ENCODE peak calls at places on chromosomes 13 and 19, in seven cellular contexts. One of them, this sample, is unnamed.

GRCh38 chr13:32905864-32906180 is 110.4 kb upstream of the KL start:
- DNase-seq in IMR-90: peak; percentile 19
- DNase-seq in mesendoderm: no peak
- DNase-seq in mesenchymal stem cell: no peak
- DNase-seq in trophoblast cell: no peak
- DNase-seq in H1: no peak
- DNase-seq in neuronal stem cell: no peak
- DNase-seq in this sample: no peak

GRCh38 chr19:3324405-3324856 is 42.0 kb upstream of the NFIC start:
- DNase-seq in IMR-90: no peak
- DNase-seq in trophoblast cell: peak; percentile 90
- DNase-seq in mesenchymal stem cell: peak; percentile 44
- DNase-seq in mesendoderm: peak; percentile 46
- DNase-seq in neuronal stem cell: no peak
- DNase-seq in H1: peak; percentile 94
- DNase-seq in this sample: peak; percentile 73

GRCh38 chr19:10655457-10656312 is 1.5 kb downstream of the ILF3 start:
- DNase-seq in neuronal stem cell: no peak
- DNase-seq in IMR-90: peak; percentile 44
- DNase-seq in trophoblast cell: peak; percentile 76
- DNase-seq in mesenchymal stem cell: peak; percentile 81
- DNase-seq in H1: no peak
- DNase-seq in mesendoderm: peak; percentile 79
- DNase-seq in this sample: no peak

GRCh38 chr19:10654610-10655456 is 687 bp downstream of the ILF3 start:
- DNase-seq in mesenchymal stem cell: peak; percentile 54
- DNase-seq in trophoblast cell: peak; percentile 58
- DNase-seq in neuronal stem cell: peak; percentile 84
- DNase-seq in mesendoderm: peak; percentile 91
- DNase-seq in H1: peak; percentile 89
- DNase-seq in IMR-90: no peak
- DNase-seq in this sample: peak; percentile 85

GRCh38 chr13:111116830-111117229 is 1.7 kb downstream of the ARHGEF7 start:
- DNase-seq in mesenchymal stem cell: no peak
- DNase-seq in H1: no peak
- DNase-seq in neuronal stem cell: no peak
- DNase-seq in IMR-90: peak; percentile 14
- DNase-seq in mesendoderm: no peak
- DNase-seq in trophoblast cell: peak; percentile 39
- DNase-seq in this sample: no peak

GRCh38 chr19:30029721-30030510 is 87.9 kb downstream of the URI1 start:
- DNase-seq in trophoblast cell: peak; percentile 81
- DNase-seq in IMR-90: peak; percentile 56
- DNase-seq in H1: no peak
- DNase-seq in mesenchymal stem cell: no peak
- DNase-seq in mesendoderm: no peak
- DNase-seq in neuronal stem cell: no peak
- DNase-seq in this sample: no peak

GRCh38 chr13:50573046-50573445 is 270.4 kb downstream of the DLEU7 start:
- DNase-seq in IMR-90: no peak
- DNase-seq in neuronal stem cell: no peak
- DNase-seq in trophoblast cell: no peak
- DNase-seq in H1: no peak
- DNase-seq in mesendoderm: no peak
- DNase-seq in mesenchymal stem cell: no peak
- DNase-seq in this sample: no peak

GRCh38 chr19:27774827-27775226 is 1438.1 kb downstream of the UQCRFS1 start:
- DNase-seq in neuronal stem cell: no peak
- DNase-seq in H1: peak; percentile 79
- DNase-seq in mesenchymal stem cell: no peak
- DNase-seq in IMR-90: no peak
- DNase-seq in mesendoderm: peak; percentile 60
- DNase-seq in trophoblast cell: peak; percentile 7
- DNase-seq in this sample: peak; percentile 36

GRCh38 chr19:12546903-12547302 is 4.4 kb downstream of the ZNF564 start:
- DNase-seq in neuronal stem cell: no peak
- DNase-seq in mesendoderm: no peak
- DNase-seq in H1: no peak
- DNase-seq in mesenchymal stem cell: no peak
- DNase-seq in trophoblast cell: no peak
- DNase-seq in IMR-90: no peak
- DNase-seq in this sample: no peak
- H2AK5ac ChIP-seq in neuronal stem cell: no peak overlapping the region
- H2AK5ac ChIP-seq in mesendoderm: no peak overlapping the region
- H2AK5ac ChIP-seq in H1: no peak overlapping the region
- H2AK5ac ChIP-seq in mesenchymal stem cell: no peak overlapping the region
- H2AK5ac ChIP-seq in trophoblast cell: no peak overlapping the region
- H2AK5ac ChIP-seq in IMR-90: no peak overlapping the region
- H2AK5ac ChIP-seq in this sample: no peak overlapping the region

GRCh38 chr13:92734068-92734467 is 492.5 kb upstream of the GPC6 start:
- DNase-seq in IMR-90: no peak
- DNase-seq in trophoblast cell: no peak
- DNase-seq in mesendoderm: no peak
- DNase-seq in H1: no peak
- DNase-seq in neuronal stem cell: no peak
- DNase-seq in mesenchymal stem cell: no peak
- DNase-seq in this sample: no peak
- H3K23ac ChIP-seq in IMR-90: no peak overlapping the region
- H3K23ac ChIP-seq in trophoblast cell: no peak overlapping the region
- H3K23ac ChIP-seq in mesendoderm: no peak overlapping the region
- H3K23ac ChIP-seq in H1: no peak overlapping the region
- H3K23ac ChIP-seq in neuronal stem cell: no peak overlapping the region
- H3K23ac ChIP-seq in mesenchymal stem cell: no peak overlapping the region
- H3K23ac ChIP-seq in this sample: no peak overlapping the region

GRCh38 chr13:51777921-51778320 is 26.0 kb downstream of the DHRS12 start:
- DNase-seq in H1: no peak
- DNase-seq in IMR-90: no peak
- DNase-seq in trophoblast cell: no peak
- DNase-seq in neuronal stem cell: no peak
- DNase-seq in mesendoderm: no peak
- DNase-seq in mesenchymal stem cell: no peak
- DNase-seq in this sample: no peak
- H2AK5ac ChIP-seq in H1: no peak overlapping the region
- H2AK5ac ChIP-seq in IMR-90: no peak overlapping the region
- H2AK5ac ChIP-seq in trophoblast cell: no peak overlapping the region
- H2AK5ac ChIP-seq in neuronal stem cell: no peak overlapping the region
- H2AK5ac ChIP-seq in mesendoderm: no peak overlapping the region
- H2AK5ac ChIP-seq in mesenchymal stem cell: no peak overlapping the region
- H2AK5ac ChIP-seq in this sample: no peak overlapping the region

GRCh38 chr13:46668906-46669525 is 116.0 kb downstream of the LRCH1 start:
- DNase-seq in neuronal stem cell: no peak
- DNase-seq in IMR-90: no peak
- DNase-seq in mesenchymal stem cell: peak; percentile 29
- DNase-seq in mesendoderm: no peak
- DNase-seq in H1: no peak
- DNase-seq in trophoblast cell: no peak
- DNase-seq in this sample: no peak
- H3K23ac ChIP-seq in neuronal stem cell: no peak overlapping the region
- H3K23ac ChIP-seq in IMR-90: peak overlapping the region; percentile 72
- H3K23ac ChIP-seq in mesenchymal stem cell: no peak overlapping the region
- H3K23ac ChIP-seq in mesendoderm: no peak overlapping the region
- H3K23ac ChIP-seq in H1: no peak overlapping the region
- H3K23ac ChIP-seq in trophoblast cell: no peak overlapping the region
- H3K23ac ChIP-seq in this sample: no peak overlapping the region

DNA sequence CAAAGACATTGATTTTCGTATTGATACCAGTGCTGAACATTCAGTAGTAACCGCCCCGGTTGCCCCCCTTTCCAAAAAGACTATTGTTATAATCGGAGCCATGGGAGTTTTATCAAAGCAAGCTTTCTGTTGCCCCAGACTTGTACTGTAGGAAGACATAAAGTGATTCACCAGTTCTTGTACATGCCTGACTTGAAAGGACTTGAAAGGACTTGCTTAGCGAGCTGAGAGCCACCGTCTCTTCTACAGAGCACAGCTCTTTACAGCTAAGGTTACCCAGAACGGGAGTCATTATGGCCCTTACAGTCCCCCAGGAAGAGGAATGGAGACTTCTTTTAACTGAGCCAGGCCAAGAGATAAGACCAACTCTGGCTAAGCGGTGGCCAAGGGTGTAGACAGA is 5.1 kb downstream of the ZNF816 start:
- DNase-seq in IMR-90: no peak
- DNase-seq in mesenchymal stem cell: no peak
- DNase-seq in neuronal stem cell: no peak
- DNase-seq in H1: no peak
- DNase-seq in mesendoderm: no peak
- DNase-seq in trophoblast cell: no peak
- DNase-seq in this sample: no peak
- H2AK5ac ChIP-seq in IMR-90: no peak overlapping the region
- H2AK5ac ChIP-seq in mesenchymal stem cell: no peak overlapping the region
- H2AK5ac ChIP-seq in neuronal stem cell: no peak overlapping the region
- H2AK5ac ChIP-seq in H1: no peak overlapping the region
- H2AK5ac ChIP-seq in mesendoderm: no peak overlapping the region
- H2AK5ac ChIP-seq in trophoblast cell: no peak overlapping the region
- H2AK5ac ChIP-seq in this sample: no peak overlapping the region

GRCh38 chr13:113732176-113732960 is 26.7 kb upstream of the TMEM255B start:
- DNase-seq in mesenchymal stem cell: no peak
- DNase-seq in neuronal stem cell: no peak
- DNase-seq in mesendoderm: no peak
- DNase-seq in H1: no peak
- DNase-seq in trophoblast cell: no peak
- DNase-seq in IMR-90: no peak
- DNase-seq in this sample: no peak
- H3K23ac ChIP-seq in mesenchymal stem cell: no peak overlapping the region
- H3K23ac ChIP-seq in neuronal stem cell: no peak overlapping the region
- H3K23ac ChIP-seq in mesendoderm: no peak overlapping the region
- H3K23ac ChIP-seq in H1: no peak overlapping the region
- H3K23ac ChIP-seq in trophoblast cell: no peak overlapping the region
- H3K23ac ChIP-seq in IMR-90: no peak overlapping the region
- H3K23ac ChIP-seq in this sample: no peak overlapping the region

GRCh38 chr19:1827566-1828278 is 15.6 kb upstream of the ATP8B3 start:
- DNase-seq in H1: no peak
- DNase-seq in mesendoderm: no peak
- DNase-seq in neuronal stem cell: no peak
- DNase-seq in trophoblast cell: no peak
- DNase-seq in IMR-90: no peak
- DNase-seq in mesenchymal stem cell: no peak
- DNase-seq in this sample: no peak
- H2AK5ac ChIP-seq in H1: no peak overlapping the region
- H2AK5ac ChIP-seq in mesendoderm: no peak overlapping the region
- H2AK5ac ChIP-seq in neuronal stem cell: peak overlapping the region; percentile 75
- H2AK5ac ChIP-seq in trophoblast cell: no peak overlapping the region
- H2AK5ac ChIP-seq in IMR-90: no peak overlapping the region
- H2AK5ac ChIP-seq in mesenchymal stem cell: peak overlapping the region; percentile 53
- H2AK5ac ChIP-seq in this sample: no peak overlapping the region

GRCh38 chr19:35945121-35945792 is 9.1 kb downstream of the LRFN3 start:
- DNase-seq in trophoblast cell: no peak
- DNase-seq in neuronal stem cell: no peak
- DNase-seq in IMR-90: no peak
- DNase-seq in mesendoderm: no peak
- DNase-seq in H1: no peak
- DNase-seq in mesenchymal stem cell: no peak
- DNase-seq in this sample: no peak

GRCh38 chr19:35942235-35942634 is 6.1 kb downstream of the LRFN3 start:
- DNase-seq in mesendoderm: no peak
- DNase-seq in H1: no peak
- DNase-seq in IMR-90: no peak
- DNase-seq in trophoblast cell: no peak
- DNase-seq in mesenchymal stem cell: no peak
- DNase-seq in neuronal stem cell: no peak
- DNase-seq in this sample: no peak

GRCh38 chr19:35946203-35946602 is 10.0 kb downstream of the LRFN3 start:
- DNase-seq in mesendoderm: no peak
- DNase-seq in mesenchymal stem cell: no peak
- DNase-seq in trophoblast cell: no peak
- DNase-seq in H1: no peak
- DNase-seq in neuronal stem cell: no peak
- DNase-seq in IMR-90: no peak
- DNase-seq in this sample: no peak

GRCh38 chr19:35944553-35944952 is 8.4 kb downstream of the LRFN3 start:
- DNase-seq in trophoblast cell: no peak
- DNase-seq in mesendoderm: no peak
- DNase-seq in IMR-90: no peak
- DNase-seq in H1: no peak
- DNase-seq in mesenchymal stem cell: no peak
- DNase-seq in neuronal stem cell: no peak
- DNase-seq in this sample: no peak

DNA sequence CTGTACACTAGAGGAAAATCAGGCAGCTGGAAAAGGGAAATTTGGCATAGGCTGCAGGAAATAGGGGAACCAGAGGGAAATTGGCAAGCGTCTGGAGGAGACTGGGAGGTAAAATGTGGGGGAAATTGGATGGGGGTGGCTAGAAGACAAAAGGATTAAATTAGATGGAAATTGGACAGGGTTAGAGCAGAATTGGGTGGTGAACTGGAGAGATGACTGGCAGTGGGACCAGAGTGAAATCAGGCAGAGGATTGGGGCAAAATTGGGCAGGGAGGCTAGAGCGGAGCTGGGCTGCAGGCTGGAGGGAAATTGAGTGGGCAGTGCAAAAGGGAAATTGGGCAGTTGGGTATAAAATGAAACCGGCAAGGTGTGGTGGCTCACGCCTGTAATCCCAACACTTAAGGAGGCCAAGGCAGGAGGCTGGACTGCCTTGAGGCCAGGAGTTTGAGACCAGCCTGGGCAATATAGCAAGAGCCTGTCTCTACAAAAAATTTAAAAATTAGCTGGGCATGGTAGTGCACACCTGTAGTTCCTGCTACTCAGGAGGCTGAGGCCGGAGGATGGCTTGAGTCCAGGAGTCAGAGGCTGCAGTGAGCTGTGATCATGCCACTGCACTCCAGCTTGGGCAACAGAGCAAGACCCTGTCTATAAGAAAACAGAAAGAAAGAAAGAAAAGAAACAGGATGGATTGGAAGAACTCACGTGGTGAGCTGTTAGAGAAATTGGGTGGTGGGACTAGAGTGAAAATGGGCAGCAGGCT is 7.5 kb downstream of the LRFN3 start:
- DNase-seq in neuronal stem cell: no peak
- DNase-seq in trophoblast cell: no peak
- DNase-seq in mesendoderm: no peak
- DNase-seq in mesenchymal stem cell: no peak
- DNase-seq in IMR-90: no peak
- DNase-seq in H1: no peak
- DNase-seq in this sample: no peak
- H3K23ac ChIP-seq in neuronal stem cell: no peak overlapping the region
- H3K23ac ChIP-seq in trophoblast cell: no peak overlapping the region
- H3K23ac ChIP-seq in mesendoderm: no peak overlapping the region
- H3K23ac ChIP-seq in mesenchymal stem cell: no peak overlapping the region
- H3K23ac ChIP-seq in IMR-90: no peak overlapping the region
- H3K23ac ChIP-seq in H1: no peak overlapping the region
- H3K23ac ChIP-seq in this sample: no peak overlapping the region

GRCh38 chr19:20039203-20039723 is at the start of gene ZNF682:
- DNase-seq in neuronal stem cell: peak; percentile 95
- DNase-seq in IMR-90: peak; percentile 92
- DNase-seq in trophoblast cell: peak; percentile 99
- DNase-seq in H1: peak; percentile 98
- DNase-seq in mesenchymal stem cell: peak; percentile 95
- DNase-seq in mesendoderm: peak; percentile 99
- DNase-seq in this sample: peak; percentile 97
- H2AK5ac ChIP-seq in neuronal stem cell: no peak within 1 kb of the TSS
- H2AK5ac ChIP-seq in IMR-90: no peak within 1 kb of the TSS
- H2AK5ac ChIP-seq in trophoblast cell: no peak within 1 kb of the TSS
- H2AK5ac ChIP-seq in H1: peak within 1 kb of the TSS; percentile 96
- H2AK5ac ChIP-seq in mesenchymal stem cell: no peak within 1 kb of the TSS
- H2AK5ac ChIP-seq in mesendoderm: no peak within 1 kb of the TSS
- H2AK5ac ChIP-seq in this sample: no peak within 1 kb of the TSS